ENCODE peak calls at places on chromosomes 6 and 20, in five cellular contexts. One of them, this sample, is unnamed. For H3K9me3, the result is how much of the 10 kb centered on the place peaks cover.

GRCh38 chr6:156752666-156753301 is 24.4 kb upstream of the ARID1B start:
- DNase-seq in adrenal gland: peak
- DNase-seq in right lobe of liver: peak
- DNase-seq in tibial nerve: no peak
- DNase-seq in iPS DF 6.9: no peak
- DNase-seq in this sample: no peak

GRCh38 chr6:111069722-111070406 is 17.4 kb upstream of the SLC16A10 start:
- DNase-seq in tibial nerve: no peak
- DNase-seq in iPS DF 6.9: no peak
- DNase-seq in right lobe of liver: no peak
- DNase-seq in adrenal gland: no peak
- DNase-seq in this sample: no peak

GRCh38 chr6:14270142-14270893 is 152.7 kb downstream of the CD83 start:
- DNase-seq in adrenal gland: no peak
- DNase-seq in right lobe of liver: no peak
- DNase-seq in tibial nerve: no peak
- DNase-seq in iPS DF 6.9: no peak
- DNase-seq in this sample: no peak

GRCh38 chr20:62209850-62210495 is 10.1 kb downstream of the HRH3 start:
- DNase-seq in right lobe of liver: no peak
- DNase-seq in iPS DF 6.9: no peak
- DNase-seq in adrenal gland: no peak
- DNase-seq in tibial nerve: no peak
- DNase-seq in this sample: no peak

GRCh38 chr6:64815718-64816117 is 891.3 kb downstream of the EYS start:
- DNase-seq in tibial nerve: no peak
- DNase-seq in adrenal gland: no peak
- DNase-seq in right lobe of liver: no peak
- DNase-seq in iPS DF 6.9: no peak
- DNase-seq in this sample: no peak

GRCh38 chr6:131398176-131398575 is 174.8 kb upstream of the ARG1 start:
- DNase-seq in tibial nerve: no peak
- DNase-seq in right lobe of liver: no peak
- DNase-seq in iPS DF 6.9: no peak
- DNase-seq in adrenal gland: peak
- DNase-seq in this sample: no peak

GRCh38 chr6:92376711-92377110 is 1042.6 kb downstream of the EPHA7 start:
- DNase-seq in tibial nerve: no peak
- DNase-seq in right lobe of liver: no peak
- DNase-seq in adrenal gland: no peak
- DNase-seq in iPS DF 6.9: no peak
- DNase-seq in this sample: no peak

GRCh38 chr6:16836186-16836981 is 75.1 kb upstream of the ATXN1 start:
- DNase-seq in adrenal gland: no peak
- DNase-seq in iPS DF 6.9: no peak
- DNase-seq in tibial nerve: no peak
- DNase-seq in right lobe of liver: no peak
- DNase-seq in this sample: no peak

GRCh38 chr6:10759312-10759839 is 11.8 kb downstream of the TMEM14B start:
- DNase-seq in iPS DF 6.9: peak
- DNase-seq in tibial nerve: no peak
- DNase-seq in adrenal gland: no peak
- DNase-seq in right lobe of liver: no peak
- DNase-seq in this sample: peak

GRCh38 chr6:134398453-134398852 is 80.5 kb upstream of the SGK1 start:
- DNase-seq in tibial nerve: no peak
- DNase-seq in adrenal gland: peak
- DNase-seq in right lobe of liver: no peak
- DNase-seq in iPS DF 6.9: no peak
- DNase-seq in this sample: no peak

GRCh38 chr20:6134592-6134991 is 11.8 kb upstream of the FERMT1 start:
- DNase-seq in adrenal gland: peak
- DNase-seq in iPS DF 6.9: no peak
- DNase-seq in right lobe of liver: peak
- DNase-seq in tibial nerve: no peak
- DNase-seq in this sample: no peak

GRCh38 chr20:59063358-59064213 is 21.0 kb upstream of the PRELID3B start:
- DNase-seq in right lobe of liver: peak
- DNase-seq in tibial nerve: no peak
- DNase-seq in iPS DF 6.9: no peak
- DNase-seq in adrenal gland: peak
- DNase-seq in this sample: no peak

GRCh38 chr6:152290693-152291092 is 346.5 kb downstream of the SYNE1 start:
- DNase-seq in tibial nerve: no peak
- DNase-seq in right lobe of liver: no peak
- DNase-seq in adrenal gland: no peak
- DNase-seq in iPS DF 6.9: no peak
- DNase-seq in this sample: no peak

GRCh38 chr6:170290306-170291128 is at the start of gene DLL1:
- DNase-seq in iPS DF 6.9: no peak
- DNase-seq in right lobe of liver: peak
- DNase-seq in adrenal gland: peak
- DNase-seq in tibial nerve: no peak
- DNase-seq in this sample: no peak

GRCh38 chr6:10610289-10610688 is 84.1 kb downstream of the C6orf52 start:
- DNase-seq in right lobe of liver: no peak
- DNase-seq in adrenal gland: no peak
- DNase-seq in iPS DF 6.9: no peak
- DNase-seq in tibial nerve: no peak
- DNase-seq in this sample: no peak

GRCh38 chr6:153705429-153705828 is 333.6 kb upstream of the OPRM1 start:
- DNase-seq in tibial nerve: no peak
- DNase-seq in right lobe of liver: no peak
- DNase-seq in iPS DF 6.9: no peak
- DNase-seq in adrenal gland: no peak
- DNase-seq in this sample: no peak

GRCh38 chr6:126947070-126947469 is 171.4 kb upstream of the RSPO3 start:
- DNase-seq in tibial nerve: peak
- DNase-seq in right lobe of liver: no peak
- DNase-seq in iPS DF 6.9: no peak
- DNase-seq in adrenal gland: peak
- DNase-seq in this sample: no peak

GRCh38 chr6:169536446-169537170 is 165.2 kb downstream of the WDR27 start:
- DNase-seq in tibial nerve: no peak
- DNase-seq in iPS DF 6.9: no peak
- DNase-seq in adrenal gland: no peak
- DNase-seq in right lobe of liver: no peak
- DNase-seq in this sample: no peak

DNA sequence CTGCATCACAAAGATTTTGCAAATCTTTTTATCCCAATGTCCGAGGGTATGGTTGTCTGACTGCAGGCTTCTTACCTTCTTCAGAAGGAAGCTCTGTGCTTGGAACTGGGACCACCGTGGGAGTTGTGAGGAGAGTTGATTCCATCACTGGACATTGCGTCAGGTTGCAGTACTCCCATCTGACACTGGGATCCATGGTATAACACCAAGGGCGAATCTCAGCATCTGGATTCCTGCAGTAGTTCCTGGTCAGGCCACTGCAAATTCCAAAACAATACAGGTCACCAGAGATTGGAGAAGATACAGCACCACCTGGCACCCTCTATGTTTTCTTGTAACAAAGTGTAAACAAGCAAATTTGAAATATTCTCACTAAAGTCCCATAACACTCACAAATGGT is 77.7 kb downstream of the LPA start:
- DNase-seq in tibial nerve: no peak
- DNase-seq in iPS DF 6.9: no peak
- DNase-seq in right lobe of liver: no peak
- DNase-seq in adrenal gland: no peak
- DNase-seq in this sample: no peak
- H3K9me3 ChIP-seq in tibial nerve: under half
- H3K9me3 ChIP-seq in iPS DF 6.9: under half
- H3K9me3 ChIP-seq in right lobe of liver: under half
- H3K9me3 ChIP-seq in adrenal gland: under half
- H3K9me3 ChIP-seq in this sample: under half

DNA sequence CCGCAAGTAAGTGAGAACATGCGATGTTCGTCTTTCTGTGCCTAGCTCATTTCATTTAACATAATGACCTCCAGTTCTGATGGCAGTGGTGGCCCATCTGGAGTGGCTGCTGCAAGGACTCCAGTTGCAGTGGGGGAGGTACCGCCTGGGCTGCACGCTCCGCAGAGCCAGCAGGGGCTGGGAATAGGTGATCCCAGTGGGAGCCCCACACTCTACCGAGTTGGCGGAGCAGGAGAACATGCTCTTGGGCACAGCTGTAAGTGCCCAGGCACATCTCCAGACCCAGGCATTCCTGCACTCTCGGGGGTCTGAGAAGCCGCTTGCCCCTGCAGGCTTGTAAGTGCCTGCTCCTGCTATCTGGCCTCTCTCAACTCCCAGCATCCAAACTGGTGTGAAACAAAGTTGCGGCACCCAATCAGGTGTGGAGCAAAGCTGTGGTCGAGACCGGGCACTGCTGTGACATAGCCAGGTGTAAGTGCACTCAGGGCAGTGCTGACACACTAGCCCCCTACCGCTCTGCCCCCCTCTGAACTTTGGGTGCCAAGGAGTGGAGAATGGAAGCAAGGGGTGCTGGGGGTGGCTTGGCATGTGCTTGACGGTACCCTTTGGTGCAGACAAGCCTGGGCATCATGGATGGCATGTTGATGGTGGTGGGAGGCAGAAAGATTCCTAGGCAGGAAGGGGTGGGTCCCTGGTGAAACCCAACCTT is 130.2 kb downstream of the HTR1B start:
- DNase-seq in adrenal gland: no peak
- DNase-seq in right lobe of liver: no peak
- DNase-seq in iPS DF 6.9: no peak
- DNase-seq in tibial nerve: no peak
- DNase-seq in this sample: no peak
- H3K9me3 ChIP-seq in adrenal gland: under half
- H3K9me3 ChIP-seq in right lobe of liver: under half
- H3K9me3 ChIP-seq in iPS DF 6.9: under half
- H3K9me3 ChIP-seq in tibial nerve: under half
- H3K9me3 ChIP-seq in this sample: under half

GRCh38 chr6:106309766-106310373 is 15.7 kb downstream of the ATG5 start:
- DNase-seq in right lobe of liver: no peak
- DNase-seq in iPS DF 6.9: no peak
- DNase-seq in adrenal gland: no peak
- DNase-seq in tibial nerve: no peak
- DNase-seq in this sample: no peak

GRCh38 chr6:106309024-106309423 is 16.5 kb downstream of the ATG5 start:
- DNase-seq in right lobe of liver: no peak
- DNase-seq in adrenal gland: no peak
- DNase-seq in iPS DF 6.9: no peak
- DNase-seq in tibial nerve: no peak
- DNase-seq in this sample: no peak
- H3K9me3 ChIP-seq in right lobe of liver: under half
- H3K9me3 ChIP-seq in adrenal gland: under half
- H3K9me3 ChIP-seq in iPS DF 6.9: under half
- H3K9me3 ChIP-seq in tibial nerve: under half
- H3K9me3 ChIP-seq in this sample: under half

DNA sequence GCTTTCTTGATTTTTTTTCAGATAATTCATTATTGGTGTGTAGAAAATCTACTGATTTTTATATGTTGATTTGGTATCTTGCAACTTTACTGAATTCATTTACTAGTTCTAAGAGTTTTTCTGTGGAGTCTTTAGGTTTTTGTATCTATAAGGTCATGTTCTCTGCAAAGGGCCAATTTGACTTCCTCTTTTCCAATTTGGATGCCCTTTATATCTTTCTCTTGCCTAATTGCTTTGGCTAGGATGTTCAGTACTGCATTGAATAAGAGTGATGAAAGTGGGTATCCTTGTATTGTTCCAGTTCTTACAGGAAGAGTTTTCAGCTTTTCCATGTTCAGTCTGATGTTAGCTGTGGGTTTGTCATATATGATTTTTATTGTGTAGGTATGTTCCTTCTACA is 14.4 kb upstream of the NKX2-4 start:
- DNase-seq in tibial nerve: no peak
- DNase-seq in adrenal gland: no peak
- DNase-seq in right lobe of liver: no peak
- DNase-seq in iPS DF 6.9: no peak
- DNase-seq in this sample: no peak
- H3K9me3 ChIP-seq in tibial nerve: under half
- H3K9me3 ChIP-seq in adrenal gland: under half
- H3K9me3 ChIP-seq in right lobe of liver: under half
- H3K9me3 ChIP-seq in iPS DF 6.9: under half
- H3K9me3 ChIP-seq in this sample: under half